ENCODE peak calls at places on chromosomes 6 and 20, in eight cellular contexts. H is hepatocyte, L is HCT116, Q is OCI-LY7, W is GM23338, O is PC-3, X is SK-N-SH, N is MM.1S. F is an unnamed sample. For H3K4me1, the result is how much of the 10 kb centered on the place peaks cover.

GRCh38 chr20:31857861-31858835 is 12.2 kb downstream of the DUSP15 start:
- DNase-seq in N (peak), O (no peak), Q (peak), W (no peak), H (no peak), L (no peak), X (no peak), F (no peak)

GRCh38 chr6:39202166-39202565 is 27.1 kb downstream of the KCNK5 start:
- DNase-seq in X (no peak), N (no peak), H (no peak), W (no peak), L (no peak), O (no peak), Q (no peak), F (no peak)

GRCh38 chr6:82711992-82712788 is 348.6 kb downstream of the TPBG start:
- DNase-seq in L (no peak), N (no peak), X (no peak), O (no peak), H (no peak), Q (no peak), W (no peak), F (no peak)

GRCh38 chr6:120872262-120872578 is 462.1 kb downstream of the TBC1D32 start:
- DNase-seq in O (no peak), Q (no peak), N (no peak), X (no peak), L (no peak), H (no peak), W (no peak), F (no peak)

GRCh38 chr6:15598273-15598778 is 64.5 kb downstream of the DTNBP1 start:
- DNase-seq in N (no peak), O (no peak), Q (no peak), W (no peak), L (no peak), X (no peak), H (no peak), F (no peak)

GRCh38 chr6:104689551-104690205 is 170.0 kb downstream of the HACE1 start:
- DNase-seq in Q (no peak), X (no peak), O (peak), N (no peak), L (peak), W (no peak), H (no peak), F (no peak)

GRCh38 chr20:3312940-3313656 is 74.1 kb upstream of the SLC4A11 start:
- DNase-seq in Q (no peak), W (no peak), O (peak), H (peak), L (no peak), N (no peak), X (no peak), F (no peak)

GRCh38 chr20:43751167-43752050 is 24.6 kb upstream of the GTSF1L start:
- DNase-seq in X (no peak), Q (peak), N (peak), O (peak), W (no peak), L (no peak), H (no peak), F (no peak)

GRCh38 chr6:157335829-157336228 is 12.5 kb upstream of the TMEM242 start:
- DNase-seq in O (no peak), L (no peak), N (no peak), Q (no peak), W (peak), H (no peak), X (no peak), F (no peak)

GRCh38 chr6:116004841-116005507 is 55.7 kb downstream of the FRK start:
- DNase-seq in N (no peak), X (no peak), W (no peak), H (no peak), O (no peak), Q (no peak), L (no peak), F (no peak)

GRCh38 chr6:5179917-5180316 is 80.8 kb downstream of the LYRM4 start:
- DNase-seq in L (no peak), O (peak), N (no peak), X (no peak), H (no peak), Q (no peak), W (no peak), F (no peak)

GRCh38 chr6:163599136-163599535 is 184.6 kb downstream of the QKI start:
- DNase-seq in H (no peak), X (no peak), Q (no peak), W (no peak), O (no peak), L (no peak), N (no peak), F (no peak)

GRCh38 chr6:95978230-95978629 is 37.5 kb upstream of the FUT9 start:
- DNase-seq in W (no peak), O (peak), X (no peak), Q (no peak), H (no peak), N (no peak), L (peak), F (no peak)

GRCh38 chr6:118283759-118284158 is 264.3 kb upstream of the PLN start:
- DNase-seq in H (peak), X (peak), N (peak), Q (peak), W (peak), L (peak), O (peak), F (peak)

GRCh38 chr6:48859562-48859961 is 603.5 kb downstream of the MMUT start:
- DNase-seq in N (no peak), O (no peak), H (no peak), W (no peak), X (no peak), Q (no peak), L (no peak), F (no peak)

GRCh38 chr6:145787688-145788087 is 26.9 kb downstream of the FBXO30 start:
- DNase-seq in H (no peak), X (no peak), N (no peak), L (no peak), O (no peak), Q (no peak), W (no peak), F (no peak)

GRCh38 chr6:145349950-145350510 is 385.3 kb downstream of the EPM2A start:
- DNase-seq in N (peak), W (no peak), X (no peak), H (no peak), L (no peak), O (no peak), Q (peak), F (no peak)

GRCh38 chr6:161417712-161418457 is 144.0 kb upstream of the AGPAT4 start:
- DNase-seq in H (peak), X (peak), L (no peak), W (peak), O (peak), N (no peak), Q (no peak), F (peak)

GRCh38 chr20:21089421-21089820 is 16.7 kb downstream of the LINC00237 start:
- DNase-seq in L (no peak), N (no peak), O (peak), W (no peak), Q (no peak), H (no peak), X (no peak), F (no peak)

GRCh38 chr6:7805088-7805756 is 79.3 kb downstream of the BMP6 start:
- DNase-seq in N (no peak), H (no peak), X (no peak), W (no peak), Q (no peak), L (no peak), O (no peak), F (no peak)

GRCh38 chr20:58891686-58892125 is 39.2 kb downstream of the GNAS start:
- DNase-seq in O (peak), W (peak), N (peak), L (no peak), X (peak), H (peak), Q (peak), F (peak)

GRCh38 chr6:2037230-2037926 is 208.0 kb downstream of the GMDS start:
- DNase-seq in Q (no peak), X (no peak), L (no peak), H (no peak), W (peak), N (no peak), O (peak), F (peak)

GRCh38 chr6:138099832-138100231 is 7.4 kb downstream of the PERP start:
- DNase-seq in H (peak), Q (no peak), X (no peak), L (no peak), N (no peak), W (no peak), O (peak), F (no peak)

GRCh38 chr6:7135755-7136154 is 28.0 kb downstream of the RREB1 start:
- DNase-seq in X (no peak), H (no peak), N (no peak), Q (no peak), O (no peak), L (no peak), W (no peak), F (no peak)

GRCh38 chr20:44422083-44422482 is 53.6 kb upstream of the TTPAL start:
- DNase-seq in H (no peak), O (peak), L (no peak), N (no peak), W (no peak), X (no peak), Q (no peak), F (no peak)

GRCh38 chr20:52859156-52859887 is 112.8 kb upstream of the TSHZ2 start:
- DNase-seq in H (no peak), O (peak), W (peak), N (no peak), X (peak), L (no peak), Q (no peak), F (peak)

GRCh38 chr6:132666118-132666517 is 7.1 kb upstream of the TAAR1 start:
- DNase-seq in W (peak), X (no peak), H (no peak), N (no peak), Q (no peak), O (no peak), L (no peak), F (no peak)

GRCh38 chr20:43963233-43963632 is 48.6 kb downstream of the TOX2 start:
- DNase-seq in N (no peak), X (no peak), O (no peak), W (no peak), Q (no peak), H (peak), L (no peak), F (no peak)

GRCh38 chr6:11462742-11463414 is 74.7 kb upstream of the TMEM170B start:
- DNase-seq in W (no peak), L (no peak), Q (no peak), X (no peak), H (no peak), O (no peak), N (no peak), F (no peak)

GRCh38 chr6:132128424-132128823 is 177.3 kb upstream of the CCN2 start:
- DNase-seq in N (no peak), X (no peak), L (no peak), Q (no peak), W (no peak), O (no peak), H (no peak), F (no peak)

GRCh38 chr6:4895971-4896370 is 107.9 kb downstream of the RPP40 start:
- DNase-seq in Q (no peak), W (no peak), H (no peak), X (no peak), N (no peak), L (no peak), O (no peak), F (peak)

GRCh38 chr20:46774943-46775560 is 65.6 kb downstream of the SLC2A10 start:
- DNase-seq in W (no peak), N (no peak), X (no peak), H (no peak), L (peak), Q (no peak), O (peak), F (no peak)

GRCh38 chr6:14713008-14713452 is 532.8 kb upstream of the JARID2 start:
- DNase-seq in O (peak), L (no peak), W (no peak), Q (no peak), X (no peak), H (no peak), N (no peak), F (no peak)

GRCh38 chr6:121522265-121522664 is 86.8 kb downstream of the GJA1 start:
- DNase-seq in O (peak), N (no peak), X (no peak), W (no peak), H (peak), Q (no peak), L (no peak), F (no peak)

GRCh38 chr20:47429409-47429808 is 72.3 kb upstream of the NCOA3 start:
- DNase-seq in H (no peak), L (no peak), N (no peak), O (no peak), W (no peak), X (no peak), Q (no peak), F (no peak)

GRCh38 chr6:113622254-113622653 is 234.9 kb upstream of the MARCKS start:
- DNase-seq in Q (no peak), X (peak), H (no peak), L (no peak), N (no peak), O (no peak), W (no peak), F (no peak)

GRCh38 chr6:12271997-12272396 is 18.2 kb upstream of the EDN1 start:
- DNase-seq in X (no peak), W (no peak), Q (no peak), L (no peak), H (no peak), N (no peak), O (no peak), F (no peak)

GRCh38 chr6:167448378-167448777 is 123.5 kb downstream of the TTLL2 start:
- DNase-seq in H (no peak), N (no peak), X (no peak), Q (no peak), L (no peak), W (no peak), O (no peak), F (no peak)

GRCh38 chr6:167445568-167445967 is 120.7 kb downstream of the TTLL2 start:
- DNase-seq in O (no peak), X (no peak), H (no peak), L (no peak), N (no peak), W (no peak), Q (no peak), F (no peak)

GRCh38 chr6:167441653-167442644 is 117.1 kb downstream of the TTLL2 start:
- DNase-seq in Q (no peak), L (no peak), N (no peak), H (peak), X (peak), O (no peak), W (peak), F (peak)

GRCh38 chr6:167443098-167443680 is 118.3 kb downstream of the TTLL2 start:
- DNase-seq in L (no peak), N (no peak), W (peak), Q (no peak), O (no peak), X (no peak), H (no peak), F (peak)

DNA sequence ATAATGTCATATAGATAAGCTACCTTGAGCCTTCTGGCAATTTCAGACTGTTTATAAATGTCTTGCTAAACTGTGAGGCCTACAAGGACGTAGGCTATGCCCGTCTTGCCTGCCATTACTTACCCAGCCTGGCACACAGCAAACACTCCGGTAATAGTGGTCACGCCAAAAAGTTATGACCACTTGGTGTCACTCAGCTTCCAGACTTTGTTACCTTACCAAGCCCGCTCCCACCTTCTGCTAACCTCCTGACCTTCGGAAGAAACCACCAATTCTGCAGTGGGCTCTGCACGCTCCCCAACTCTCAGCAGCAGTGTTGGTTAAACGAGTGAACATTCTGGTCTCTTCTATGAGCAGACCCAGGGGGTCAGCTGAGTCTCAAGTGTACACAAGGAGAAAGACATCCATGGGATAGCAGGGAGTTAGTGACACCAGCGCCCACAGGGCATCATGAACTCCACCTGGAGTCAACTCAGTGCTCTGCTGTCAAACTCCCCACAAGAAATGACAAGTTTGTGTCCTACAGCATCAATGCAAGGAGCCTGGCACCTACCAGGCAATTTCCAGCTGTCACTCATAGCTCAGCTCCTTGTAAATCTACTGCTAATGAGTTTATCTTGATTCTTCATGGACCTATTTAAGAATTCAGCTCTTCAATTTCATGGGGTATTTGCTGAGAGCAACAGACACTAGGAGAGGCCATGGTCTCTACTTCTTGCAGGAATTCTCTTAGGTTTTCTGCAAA is 119.9 kb downstream of the TTLL2 start:
- DNase-seq in Q (no peak), L (no peak), N (no peak), O (no peak), W (no peak), H (no peak), X (no peak), F (no peak)
- TF ChIP-seq EZH2phosphoT487 in Q (no peak), L (no peak), N (no peak), O (no peak), W (no peak), H (no peak), X (no peak), F (no peak)

DNA sequence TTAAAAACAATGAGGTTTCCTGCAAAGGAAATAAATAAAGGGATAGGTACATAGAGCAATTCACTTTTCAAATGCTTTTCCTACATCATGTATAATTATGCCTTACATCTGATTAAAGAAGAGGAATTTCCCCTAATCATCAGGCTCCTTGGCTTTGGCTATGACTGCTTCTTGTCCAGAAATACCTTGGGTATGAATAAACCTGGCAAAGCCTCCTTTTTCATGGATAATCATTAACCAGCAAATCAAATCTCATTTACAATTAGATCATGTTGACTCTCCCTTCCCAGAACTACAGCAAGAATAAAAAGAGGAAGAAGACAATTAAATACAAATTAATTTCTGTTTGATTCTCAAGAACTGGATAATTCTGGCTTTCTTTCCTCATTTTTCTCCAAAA is 58.0 kb upstream of the CD2AP start:
- DNase-seq in L (no peak), N (no peak), Q (no peak), O (peak), X (no peak), H (peak), W (no peak), F (no peak)
- H3K4me1 ChIP-seq in L (under half), N (under half), Q (under half), O (under half), X (under half), H (under half), W (under half), F (under half)

GRCh38 chr6:137045221-137045789 is 540 bp upstream of the IL20RA start:
- DNase-seq in N (no peak), L (no peak), Q (no peak), W (no peak), X (no peak), H (no peak), O (peak), F (no peak)

GRCh38 chr6:137040393-137040792 is 4.4 kb downstream of the IL20RA start:
- DNase-seq in H (no peak), N (no peak), O (no peak), X (no peak), L (no peak), Q (no peak), W (peak), F (no peak)

GRCh38 chr6:137043710-137044365 is 927 bp downstream of the IL20RA start:
- DNase-seq in Q (no peak), W (peak), N (peak), X (no peak), H (peak), L (no peak), O (peak), F (peak)

GRCh38 chr6:137046871-137047412 is 2.2 kb upstream of the IL20RA start:
- DNase-seq in N (no peak), O (no peak), W (no peak), H (no peak), X (no peak), Q (no peak), L (no peak), F (no peak)

DNA sequence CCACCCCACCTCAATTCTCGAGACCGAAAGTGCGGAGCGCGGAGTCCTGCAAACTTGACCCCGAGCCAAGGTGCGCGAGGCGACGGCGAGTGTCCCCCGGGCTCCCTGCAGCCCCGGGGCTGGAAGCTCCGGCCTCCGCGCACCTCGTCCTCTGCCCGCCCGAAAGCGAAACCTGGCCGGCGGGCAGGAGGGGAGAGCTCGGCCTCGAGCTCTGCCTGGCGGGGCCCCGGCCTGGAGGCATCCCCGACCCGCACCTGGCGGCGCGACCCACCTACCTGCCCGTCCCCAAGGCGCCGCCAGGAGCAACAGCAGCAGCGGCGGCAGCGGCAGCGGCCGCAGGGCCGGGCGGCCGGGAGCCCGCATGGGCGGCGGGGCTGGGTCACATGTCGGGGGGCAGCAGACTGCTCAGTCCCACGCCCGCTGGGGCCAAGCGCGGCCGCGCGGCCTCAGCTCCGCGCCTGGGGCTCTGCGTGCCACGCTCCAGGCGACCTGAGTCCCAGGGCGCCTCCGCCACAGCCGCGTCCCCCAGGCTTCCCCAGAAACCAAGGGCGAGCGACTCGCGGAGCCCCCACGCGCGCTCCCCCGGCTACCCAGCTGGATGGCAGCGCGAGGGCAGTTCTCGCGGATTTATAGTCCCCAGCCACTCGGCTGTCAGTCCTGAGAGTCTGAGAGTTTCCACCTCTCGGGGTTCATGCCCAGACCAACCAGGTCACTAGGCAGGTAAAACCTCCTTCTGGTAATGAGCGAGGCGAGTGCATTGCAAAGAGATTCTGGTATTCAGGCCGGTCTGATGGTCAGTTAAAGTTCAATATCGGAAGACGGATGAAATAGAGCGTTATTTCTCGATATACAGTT is at the start of gene IL20RA:
- DNase-seq in O (peak), X (peak), N (peak), W (peak), Q (no peak), L (no peak), H (peak), F (peak)
- TF ChIP-seq CTCF in O (no peak), X (no peak), N (no peak), W (no peak), Q (no peak), L (peak), H (no peak), F (peak)

GRCh38 chr6:139763468-139764214 is 389.2 kb upstream of the CITED2 start:
- DNase-seq in L (no peak), Q (no peak), X (no peak), W (no peak), N (no peak), O (peak), H (no peak), F (no peak)
- TF ChIP-seq EZH2phosphoT487 in L (no peak), Q (no peak), X (no peak), W (no peak), N (no peak), O (no peak), H (no peak), F (no peak)

GRCh38 chr20:37195018-37195417 is 15.7 kb upstream of the MROH8 start:
- DNase-seq in W (no peak), Q (no peak), X (no peak), L (no peak), H (no peak), N (no peak), O (no peak), F (no peak)

GRCh38 chr20:37194616-37195015 is 15.3 kb upstream of the MROH8 start:
- DNase-seq in L (no peak), Q (no peak), H (no peak), W (no peak), O (no peak), X (no peak), N (no peak), F (no peak)

GRCh38 chr20:37192137-37192854 is 12.9 kb upstream of the MROH8 start:
- DNase-seq in H (peak), L (peak), N (peak), Q (peak), O (peak), X (peak), W (peak), F (peak)

GRCh38 chr20:37193226-37193625 is 13.9 kb upstream of the MROH8 start:
- DNase-seq in L (no peak), N (no peak), O (no peak), W (no peak), H (no peak), X (no peak), Q (no peak), F (no peak)

GRCh38 chr20:37193821-37194220 is 14.5 kb upstream of the MROH8 start:
- DNase-seq in O (no peak), X (no peak), H (no peak), W (no peak), Q (no peak), L (no peak), N (no peak), F (no peak)
- H3K4me1 ChIP-seq in O (under half), X (under half), H (under half), W (under half), Q (under half), L (under half), N (under half), F (under half)